ENCODE peak calls at places on chromosomes 11 and 22, in six cellular contexts. E is stimulated activated CD8-positive, alpha-beta memory T cell treated with anti-CD3 and anti-CD28 coated beads, Interleukin-15, amount 100 ng/mL, for 4 hours; S is SK-N-SH; U is GM18507; G is tibial nerve; F is uterus. O is an unnamed sample.

GRCh38 chr11:124886978-124887666 is 10.5 kb downstream of the ROBO4 start:
- DNase-seq in E (no peak), S (peak; percentile 21), U (no peak), G (no peak), F (no peak), O (no peak)

GRCh38 chr11:316031-316701 is 2.3 kb downstream of the IFITM1 start:
- DNase-seq in E (no peak), S (peak; percentile 43), U (no peak), G (no peak), F (no peak), O (no peak)

GRCh38 chr11:57792060-57792541 is 30.5 kb downstream of the CTNND1 start:
- DNase-seq in E (peak; percentile 75), S (no peak), U (peak; percentile 62), G (peak; percentile 61), F (peak; percentile 33), O (peak; percentile 77)

GRCh38 chr11:64869571-64870175 is 8.7 kb downstream of the EHD1 start:
- DNase-seq in E (no peak), S (no peak), U (no peak), G (no peak), F (no peak), O (no peak)

GRCh38 chr22:49628351-49629023 is 199.2 kb downstream of the BRD1 start:
- DNase-seq in E (no peak), S (no peak), U (no peak), G (no peak), F (no peak), O (no peak)

GRCh38 chr11:1847006-1847735 is 5.7 kb upstream of the LSP1 start:
- DNase-seq in E (no peak), S (no peak), U (no peak), G (no peak), F (no peak), O (no peak)

GRCh38 chr11:69624293-69624692 is 16.7 kb upstream of the CCND1 start:
- DNase-seq in E (no peak), S (no peak), U (no peak), G (no peak), F (no peak), O (no peak)

GRCh38 chr11:94521684-94522083 is 9.4 kb downstream of the C11orf97 start:
- DNase-seq in E (no peak), S (no peak), U (no peak), G (no peak), F (no peak), O (no peak)

GRCh38 chr11:36258730-36259360 is 30.4 kb downstream of the COMMD9 start:
- DNase-seq in E (no peak), S (peak; percentile 66), U (no peak), G (peak; percentile 19), F (peak; percentile 47), O (peak; percentile 62)

GRCh38 chr22:47090591-47091240 is 328.3 kb downstream of the TBC1D22A start:
- DNase-seq in E (no peak), S (no peak), U (no peak), G (no peak), F (peak; percentile 44), O (no peak)

GRCh38 chr11:67732045-67732787 is 57.8 kb upstream of the ALDH3B2 start:
- DNase-seq in E (peak; percentile 23), S (peak; percentile 88), U (no peak), G (no peak), F (no peak), O (no peak)

GRCh38 chr11:1059759-1060158 is 14.9 kb upstream of the MUC2 start:
- DNase-seq in E (no peak), S (no peak), U (no peak), G (peak; percentile 4), F (peak; percentile 6), O (no peak)

GRCh38 chr11:62514151-62514550 is 32.5 kb downstream of the AHNAK start:
- DNase-seq in E (no peak), S (no peak), U (no peak), G (no peak), F (no peak), O (no peak)

GRCh38 chr22:41813726-41814410 is 13.4 kb downstream of the CCDC134 start:
- DNase-seq in E (no peak), S (no peak), U (no peak), G (no peak), F (no peak), O (no peak)

GRCh38 chr22:24683671-24684070 is 80.7 kb downstream of the GGT1 start:
- DNase-seq in E (no peak), S (no peak), U (no peak), G (no peak), F (no peak), O (no peak)

GRCh38 chr11:75105462-75105925 is 8.8 kb upstream of the OR2AT4 start:
- DNase-seq in E (no peak), S (no peak), U (no peak), G (no peak), F (no peak), O (no peak)

GRCh38 chr11:48129697-48130395 is 86.8 kb upstream of the OR4B1 start:
- DNase-seq in E (no peak), S (no peak), U (no peak), G (no peak), F (no peak), O (no peak)

GRCh38 chr11:69654001-69654659 is 13.2 kb downstream of the CCND1 start:
- DNase-seq in E (no peak), S (peak; percentile 59), U (no peak), G (no peak), F (no peak), O (no peak)

GRCh38 chr11:518463-519202 is 11.6 kb upstream of the RNH1 start:
- DNase-seq in E (peak; percentile 63), S (peak; percentile 97), U (peak; percentile 81), G (peak; percentile 77), F (peak; percentile 94), O (peak; percentile 96)

GRCh38 chr11:19696073-19696472 is 16.6 kb upstream of the NAV2 start:
- DNase-seq in E (no peak), S (no peak), U (no peak), G (no peak), F (no peak), O (no peak)

GRCh38 chr11:1502971-1503707 is 16.6 kb upstream of the MOB2 start:
- DNase-seq in E (no peak), S (peak; percentile 84), U (no peak), G (no peak), F (no peak), O (no peak)

GRCh38 chr11:116224154-116224888 is 548.5 kb downstream of the BUD13 start:
- DNase-seq in E (no peak), S (peak; percentile 63), U (peak; percentile 9), G (peak; percentile 18), F (peak; percentile 39), O (no peak)

GRCh38 chr11:96113100-96113710 is 189.3 kb upstream of the MTMR2 start:
- DNase-seq in E (no peak), S (no peak), U (no peak), G (no peak), F (no peak), O (no peak)

GRCh38 chr22:40637181-40638150 is 947 bp upstream of the MRTFA start:
- DNase-seq in E (peak; percentile 27), S (no peak), U (no peak), G (peak; percentile 53), F (no peak), O (peak; percentile 84)

GRCh38 chr11:70545626-70545945 is 147.3 kb downstream of the CTTN start:
- DNase-seq in E (no peak), S (no peak), U (no peak), G (no peak), F (no peak), O (no peak)

GRCh38 chr11:81888391-81888790 is 845.3 kb downstream of the FAM181B start:
- DNase-seq in E (no peak), S (no peak), U (no peak), G (no peak), F (no peak), O (no peak)

GRCh38 chr22:42621505-42622002 is 6.9 kb upstream of the POLDIP3 start:
- DNase-seq in E (no peak), S (peak; percentile 89), U (peak; percentile 54), G (no peak), F (peak; percentile 66), O (peak; percentile 76)